ENCODE peak calls at places on chromosome 15, in ten cellular contexts. One of them, this sample, is unnamed.

GRCh38 chr15:34853001-34853758 is 57.8 kb upstream of the ACTC1 start:
- DNase-seq in AG04450: no peak
- DNase-seq in AG04449: no peak
- DNase-seq in activated B cell treated with CpG ODN at 0.5 μM for 24 hours: no peak
- DNase-seq in GM10248: no peak
- DNase-seq in cardiac fibroblast: peak
- DNase-seq in right lobe of liver: no peak
- DNase-seq in K562: no peak
- DNase-seq in esophagus muscularis mucosa: no peak
- DNase-seq in HFFc6: no peak
- DNase-seq in this sample: no peak

GRCh38 chr15:92801774-92802464 is 98.2 kb upstream of the CHD2 start:
- DNase-seq in AG04450: peak
- DNase-seq in AG04449: peak
- DNase-seq in activated B cell treated with CpG ODN at 0.5 μM for 24 hours: no peak
- DNase-seq in GM10248: no peak
- DNase-seq in cardiac fibroblast: peak
- DNase-seq in right lobe of liver: peak
- DNase-seq in K562: peak
- DNase-seq in esophagus muscularis mucosa: no peak
- DNase-seq in HFFc6: peak
- DNase-seq in this sample: no peak

GRCh38 chr15:78204351-78205309 is 29.7 kb downstream of the ACSBG1 start:
- DNase-seq in AG04450: no peak
- DNase-seq in AG04449: no peak
- DNase-seq in activated B cell treated with CpG ODN at 0.5 μM for 24 hours: no peak
- DNase-seq in GM10248: no peak
- DNase-seq in cardiac fibroblast: no peak
- DNase-seq in right lobe of liver: no peak
- DNase-seq in K562: no peak
- DNase-seq in esophagus muscularis mucosa: no peak
- DNase-seq in HFFc6: no peak
- DNase-seq in this sample: no peak

GRCh38 chr15:80940331-80940730 is 49.3 kb downstream of the MESD start:
- DNase-seq in AG04450: no peak
- DNase-seq in AG04449: no peak
- DNase-seq in activated B cell treated with CpG ODN at 0.5 μM for 24 hours: no peak
- DNase-seq in GM10248: no peak
- DNase-seq in cardiac fibroblast: no peak
- DNase-seq in right lobe of liver: no peak
- DNase-seq in K562: no peak
- DNase-seq in esophagus muscularis mucosa: no peak
- DNase-seq in HFFc6: no peak
- DNase-seq in this sample: no peak

GRCh38 chr15:84818221-84819131 is 1.3 kb downstream of the ALPK3 start:
- DNase-seq in AG04450: no peak
- DNase-seq in AG04449: no peak
- DNase-seq in activated B cell treated with CpG ODN at 0.5 μM for 24 hours: no peak
- DNase-seq in GM10248: no peak
- DNase-seq in cardiac fibroblast: peak
- DNase-seq in right lobe of liver: no peak
- DNase-seq in K562: no peak
- DNase-seq in esophagus muscularis mucosa: no peak
- DNase-seq in HFFc6: no peak
- DNase-seq in this sample: no peak

GRCh38 chr15:25250906-25251622 is 187.8 kb downstream of the UBE3A start:
- DNase-seq in AG04450: no peak
- DNase-seq in AG04449: no peak
- DNase-seq in activated B cell treated with CpG ODN at 0.5 μM for 24 hours: no peak
- DNase-seq in GM10248: peak
- DNase-seq in cardiac fibroblast: no peak
- DNase-seq in right lobe of liver: peak
- DNase-seq in K562: no peak
- DNase-seq in esophagus muscularis mucosa: peak
- DNase-seq in HFFc6: no peak
- DNase-seq in this sample: no peak

GRCh38 chr15:30985081-30985531 is 6.3 kb downstream of the MTMR10 start:
- DNase-seq in AG04450: no peak
- DNase-seq in AG04449: no peak
- DNase-seq in activated B cell treated with CpG ODN at 0.5 μM for 24 hours: no peak
- DNase-seq in GM10248: no peak
- DNase-seq in cardiac fibroblast: peak
- DNase-seq in right lobe of liver: no peak
- DNase-seq in K562: no peak
- DNase-seq in esophagus muscularis mucosa: no peak
- DNase-seq in HFFc6: no peak
- DNase-seq in this sample: no peak

GRCh38 chr15:80588801-80589200 is 106.3 kb upstream of the ABHD17C start:
- DNase-seq in AG04450: peak
- DNase-seq in AG04449: peak
- DNase-seq in activated B cell treated with CpG ODN at 0.5 μM for 24 hours: no peak
- DNase-seq in GM10248: no peak
- DNase-seq in cardiac fibroblast: peak
- DNase-seq in right lobe of liver: no peak
- DNase-seq in K562: no peak
- DNase-seq in esophagus muscularis mucosa: no peak
- DNase-seq in HFFc6: peak
- DNase-seq in this sample: no peak

GRCh38 chr15:85993116-85993515 is 86.6 kb upstream of the AGBL1 start:
- DNase-seq in AG04450: no peak
- DNase-seq in AG04449: no peak
- DNase-seq in activated B cell treated with CpG ODN at 0.5 μM for 24 hours: no peak
- DNase-seq in GM10248: no peak
- DNase-seq in cardiac fibroblast: no peak
- DNase-seq in right lobe of liver: no peak
- DNase-seq in K562: no peak
- DNase-seq in esophagus muscularis mucosa: no peak
- DNase-seq in HFFc6: no peak
- DNase-seq in this sample: no peak

GRCh38 chr15:43133429-43134156 is at the start of gene TMEM62:
- DNase-seq in AG04450: no peak
- DNase-seq in AG04449: no peak
- DNase-seq in activated B cell treated with CpG ODN at 0.5 μM for 24 hours: peak
- DNase-seq in GM10248: peak
- DNase-seq in cardiac fibroblast: peak
- DNase-seq in right lobe of liver: peak
- DNase-seq in K562: peak
- DNase-seq in esophagus muscularis mucosa: peak
- DNase-seq in HFFc6: peak
- DNase-seq in this sample: peak

GRCh38 chr15:44081223-44082013 is 113.7 kb downstream of the FRMD5 start:
- DNase-seq in AG04450: peak
- DNase-seq in AG04449: peak
- DNase-seq in activated B cell treated with CpG ODN at 0.5 μM for 24 hours: no peak
- DNase-seq in GM10248: no peak
- DNase-seq in cardiac fibroblast: peak
- DNase-seq in right lobe of liver: no peak
- DNase-seq in K562: no peak
- DNase-seq in esophagus muscularis mucosa: no peak
- DNase-seq in HFFc6: peak
- DNase-seq in this sample: no peak

GRCh38 chr15:42364529-42364928 is 5.2 kb downstream of the CAPN3 start:
- DNase-seq in AG04450: no peak
- DNase-seq in AG04449: no peak
- DNase-seq in activated B cell treated with CpG ODN at 0.5 μM for 24 hours: no peak
- DNase-seq in GM10248: no peak
- DNase-seq in cardiac fibroblast: no peak
- DNase-seq in right lobe of liver: peak
- DNase-seq in K562: no peak
- DNase-seq in esophagus muscularis mucosa: no peak
- DNase-seq in HFFc6: no peak
- DNase-seq in this sample: no peak

GRCh38 chr15:56036546-56037067 is 43.2 kb upstream of the NEDD4 start:
- DNase-seq in AG04450: no peak
- DNase-seq in AG04449: no peak
- DNase-seq in activated B cell treated with CpG ODN at 0.5 μM for 24 hours: no peak
- DNase-seq in GM10248: no peak
- DNase-seq in cardiac fibroblast: no peak
- DNase-seq in right lobe of liver: peak
- DNase-seq in K562: no peak
- DNase-seq in esophagus muscularis mucosa: peak
- DNase-seq in HFFc6: no peak
- DNase-seq in this sample: no peak

GRCh38 chr15:84833447-84833846 is 16.3 kb downstream of the ALPK3 start:
- DNase-seq in AG04450: no peak
- DNase-seq in AG04449: no peak
- DNase-seq in activated B cell treated with CpG ODN at 0.5 μM for 24 hours: no peak
- DNase-seq in GM10248: no peak
- DNase-seq in cardiac fibroblast: peak
- DNase-seq in right lobe of liver: no peak
- DNase-seq in K562: peak
- DNase-seq in esophagus muscularis mucosa: no peak
- DNase-seq in HFFc6: peak
- DNase-seq in this sample: no peak

GRCh38 chr15:57861039-57861638 is 154.6 kb downstream of the POLR2M start:
- DNase-seq in AG04450: peak
- DNase-seq in AG04449: peak
- DNase-seq in activated B cell treated with CpG ODN at 0.5 μM for 24 hours: no peak
- DNase-seq in GM10248: peak
- DNase-seq in cardiac fibroblast: peak
- DNase-seq in right lobe of liver: no peak
- DNase-seq in K562: peak
- DNase-seq in esophagus muscularis mucosa: peak
- DNase-seq in HFFc6: peak
- DNase-seq in this sample: no peak

GRCh38 chr15:31440754-31441298 is 114.2 kb downstream of the KLF13 start:
- DNase-seq in AG04450: no peak
- DNase-seq in AG04449: no peak
- DNase-seq in activated B cell treated with CpG ODN at 0.5 μM for 24 hours: peak
- DNase-seq in GM10248: peak
- DNase-seq in cardiac fibroblast: peak
- DNase-seq in right lobe of liver: peak
- DNase-seq in K562: no peak
- DNase-seq in esophagus muscularis mucosa: no peak
- DNase-seq in HFFc6: no peak
- DNase-seq in this sample: no peak

GRCh38 chr15:78004919-78005634 is 72.4 kb downstream of the TBC1D2B start:
- DNase-seq in AG04450: peak
- DNase-seq in AG04449: peak
- DNase-seq in activated B cell treated with CpG ODN at 0.5 μM for 24 hours: no peak
- DNase-seq in GM10248: no peak
- DNase-seq in cardiac fibroblast: peak
- DNase-seq in right lobe of liver: peak
- DNase-seq in K562: no peak
- DNase-seq in esophagus muscularis mucosa: no peak
- DNase-seq in HFFc6: peak
- DNase-seq in this sample: no peak

GRCh38 chr15:66985653-66986052 is 79.7 kb upstream of the SMAD3 start:
- DNase-seq in AG04450: no peak
- DNase-seq in AG04449: no peak
- DNase-seq in activated B cell treated with CpG ODN at 0.5 μM for 24 hours: no peak
- DNase-seq in GM10248: no peak
- DNase-seq in cardiac fibroblast: no peak
- DNase-seq in right lobe of liver: no peak
- DNase-seq in K562: no peak
- DNase-seq in esophagus muscularis mucosa: peak
- DNase-seq in HFFc6: no peak
- DNase-seq in this sample: no peak

GRCh38 chr15:33074942-33075341 is 119.6 kb downstream of the FMN1 start:
- DNase-seq in AG04450: no peak
- DNase-seq in AG04449: no peak
- DNase-seq in activated B cell treated with CpG ODN at 0.5 μM for 24 hours: no peak
- DNase-seq in GM10248: no peak
- DNase-seq in cardiac fibroblast: no peak
- DNase-seq in right lobe of liver: no peak
- DNase-seq in K562: no peak
- DNase-seq in esophagus muscularis mucosa: no peak
- DNase-seq in HFFc6: no peak
- DNase-seq in this sample: no peak
- TF ChIP-seq CTCF in AG04450: no peak
- TF ChIP-seq CTCF in AG04449: no peak
- TF ChIP-seq CTCF in activated B cell treated with CpG ODN at 0.5 μM for 24 hours: no peak
- TF ChIP-seq CTCF in GM10248: no peak
- TF ChIP-seq CTCF in cardiac fibroblast: no peak
- TF ChIP-seq CTCF in right lobe of liver: no peak
- TF ChIP-seq CTCF in K562: peak
- TF ChIP-seq CTCF in esophagus muscularis mucosa: no peak
- TF ChIP-seq CTCF in HFFc6: no peak
- TF ChIP-seq CTCF in this sample: no peak

GRCh38 chr15:88375234-88375926 is 91.8 kb downstream of the MRPL46 start:
- DNase-seq in AG04450: peak
- DNase-seq in AG04449: peak
- DNase-seq in activated B cell treated with CpG ODN at 0.5 μM for 24 hours: no peak
- DNase-seq in GM10248: no peak
- DNase-seq in cardiac fibroblast: peak
- DNase-seq in right lobe of liver: no peak
- DNase-seq in K562: no peak
- DNase-seq in esophagus muscularis mucosa: no peak
- DNase-seq in HFFc6: peak
- DNase-seq in this sample: no peak
- TF ChIP-seq CTCF in AG04450: no peak
- TF ChIP-seq CTCF in AG04449: peak
- TF ChIP-seq CTCF in activated B cell treated with CpG ODN at 0.5 μM for 24 hours: no peak
- TF ChIP-seq CTCF in GM10248: no peak
- TF ChIP-seq CTCF in cardiac fibroblast: no peak
- TF ChIP-seq CTCF in right lobe of liver: no peak
- TF ChIP-seq CTCF in K562: no peak
- TF ChIP-seq CTCF in esophagus muscularis mucosa: no peak
- TF ChIP-seq CTCF in HFFc6: no peak
- TF ChIP-seq CTCF in this sample: no peak

DNA sequence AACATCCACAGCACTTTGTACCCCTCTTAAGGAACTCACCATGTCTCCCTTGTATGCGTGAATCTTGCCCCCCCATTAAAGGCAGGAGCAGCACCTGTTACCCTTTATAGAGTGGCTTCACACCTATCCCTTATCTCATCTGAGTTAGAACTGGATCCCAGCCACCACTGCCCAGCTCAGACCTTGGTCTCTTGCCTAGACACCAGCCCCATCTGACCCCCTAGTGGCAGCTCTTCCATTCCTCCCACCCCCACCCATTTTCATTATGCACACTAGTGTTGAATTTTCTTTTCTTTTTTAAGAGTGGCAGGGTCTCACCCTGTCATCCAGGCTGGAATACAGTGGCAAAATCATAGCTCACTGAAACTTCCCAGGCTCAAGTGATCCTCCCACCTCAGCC is 3.2 kb upstream of the ZFYVE19 start:
- DNase-seq in AG04450: no peak
- DNase-seq in AG04449: no peak
- DNase-seq in activated B cell treated with CpG ODN at 0.5 μM for 24 hours: no peak
- DNase-seq in GM10248: no peak
- DNase-seq in cardiac fibroblast: no peak
- DNase-seq in right lobe of liver: peak
- DNase-seq in K562: no peak
- DNase-seq in esophagus muscularis mucosa: no peak
- DNase-seq in HFFc6: no peak
- DNase-seq in this sample: no peak
- TF ChIP-seq CTCF in AG04450: no peak
- TF ChIP-seq CTCF in AG04449: no peak
- TF ChIP-seq CTCF in activated B cell treated with CpG ODN at 0.5 μM for 24 hours: no peak
- TF ChIP-seq CTCF in GM10248: no peak
- TF ChIP-seq CTCF in cardiac fibroblast: no peak
- TF ChIP-seq CTCF in right lobe of liver: no peak
- TF ChIP-seq CTCF in K562: peak
- TF ChIP-seq CTCF in esophagus muscularis mucosa: no peak
- TF ChIP-seq CTCF in HFFc6: peak
- TF ChIP-seq CTCF in this sample: no peak

DNA sequence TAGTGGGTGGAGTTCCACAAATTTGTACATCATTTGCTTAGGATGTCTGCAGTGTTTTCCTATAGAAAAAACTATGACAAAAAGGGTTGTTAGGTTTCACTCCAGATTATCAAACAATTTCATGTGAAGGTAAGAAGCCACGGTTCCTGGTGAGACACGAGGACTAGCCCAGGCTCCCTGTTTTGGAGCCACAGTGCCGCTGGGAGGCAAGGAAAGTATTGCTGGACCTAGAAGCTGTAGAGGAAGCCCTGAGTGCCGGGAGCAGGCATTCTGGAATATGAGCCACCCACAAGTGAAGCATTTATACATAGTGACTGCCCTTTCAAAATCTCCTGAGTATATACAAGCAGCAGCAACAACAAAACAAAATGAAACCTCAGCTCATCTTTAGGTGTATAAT is 142.0 kb downstream of the GABRB3 start:
- DNase-seq in AG04450: no peak
- DNase-seq in AG04449: no peak
- DNase-seq in activated B cell treated with CpG ODN at 0.5 μM for 24 hours: no peak
- DNase-seq in GM10248: no peak
- DNase-seq in cardiac fibroblast: no peak
- DNase-seq in right lobe of liver: no peak
- DNase-seq in K562: no peak
- DNase-seq in esophagus muscularis mucosa: peak
- DNase-seq in HFFc6: peak
- DNase-seq in this sample: no peak
- TF ChIP-seq CTCF in AG04450: no peak
- TF ChIP-seq CTCF in AG04449: no peak
- TF ChIP-seq CTCF in activated B cell treated with CpG ODN at 0.5 μM for 24 hours: no peak
- TF ChIP-seq CTCF in GM10248: no peak
- TF ChIP-seq CTCF in cardiac fibroblast: no peak
- TF ChIP-seq CTCF in right lobe of liver: no peak
- TF ChIP-seq CTCF in K562: no peak
- TF ChIP-seq CTCF in esophagus muscularis mucosa: no peak
- TF ChIP-seq CTCF in HFFc6: no peak
- TF ChIP-seq CTCF in this sample: no peak